ENCODE peak calls at places on chromosome 21, in five cellular contexts. G is SK-N-SH, N is HFF-Myc, H is choroid plexus epithelial cell, L is AG09319. M is an unnamed sample.

GRCh38 chr21:36976882-36977651 is 10.6 kb upstream of the HLCS start:
- DNase-seq in G (peak), N (peak), H (peak), L (peak), M (no peak)

GRCh38 chr21:35719105-35719504 is 341.2 kb downstream of the SETD4 start:
- DNase-seq in G (no peak), N (no peak), H (no peak), L (no peak), M (no peak)

GRCh38 chr21:35072960-35073359 is 23.9 kb upstream of the RUNX1 start:
- DNase-seq in G (no peak), N (no peak), H (peak), L (peak), M (no peak)

GRCh38 chr21:36913247-36914169 is 53.0 kb downstream of the HLCS start:
- DNase-seq in G (no peak), N (no peak), H (no peak), L (no peak), M (no peak)

GRCh38 chr21:29257701-29258100 is 41.0 kb upstream of the BACH1 start:
- DNase-seq in G (no peak), N (no peak), H (no peak), L (no peak), M (no peak)

GRCh38 chr21:36699026-36699545 is at the start of gene SIM2:
- DNase-seq in G (peak), N (no peak), H (no peak), L (no peak), M (no peak)

GRCh38 chr21:37381883-37382585 is 15.5 kb downstream of the DYRK1A start:
- DNase-seq in G (no peak), N (no peak), H (no peak), L (no peak), M (no peak)

GRCh38 chr21:16570856-16571255 is 841.1 kb downstream of the USP25 start:
- DNase-seq in G (no peak), N (no peak), H (peak), L (no peak), M (no peak)

GRCh38 chr21:27555996-27556395 is 589.1 kb upstream of the ADAMTS5 start:
- DNase-seq in G (no peak), N (no peak), H (peak), L (no peak), M (no peak)

GRCh38 chr21:36769051-36769867 is 70.3 kb downstream of the SIM2 start:
- DNase-seq in G (no peak), N (no peak), H (peak), L (no peak), M (no peak)

GRCh38 chr21:33847586-33848251 is 67.9 kb downstream of the ATP5PO start:
- DNase-seq in G (no peak), N (no peak), H (no peak), L (no peak), M (no peak)

GRCh38 chr21:32653326-32653901 is 41.2 kb upstream of the CFAP298 start:
- DNase-seq in G (peak), N (no peak), H (peak), L (no peak), M (no peak)

GRCh38 chr21:14541840-14542495 is 4.1 kb downstream of the SAMSN1 start:
- DNase-seq in G (no peak), N (no peak), H (peak), L (no peak), M (no peak)

GRCh38 chr21:28464095-28464494 is 528.6 kb downstream of the LTN1 start:
- DNase-seq in G (no peak), N (no peak), H (no peak), L (no peak), M (no peak)

GRCh38 chr21:32073190-32073589 is 200.4 kb downstream of the HUNK start:
- DNase-seq in G (no peak), N (no peak), H (no peak), L (no peak), M (no peak)

GRCh38 chr21:37757631-37758376 is 158.5 kb downstream of the KCNJ6 start:
- DNase-seq in G (no peak), N (no peak), H (no peak), L (no peak), M (no peak)

GRCh38 chr21:26513212-26513611 is 59.9 kb downstream of the CYYR1 start:
- DNase-seq in G (no peak), N (no peak), H (peak), L (no peak), M (no peak)

GRCh38 chr21:36291509-36291908 is 28.5 kb upstream of the MORC3 start:
- DNase-seq in G (no peak), N (no peak), H (no peak), L (no peak), M (no peak)

GRCh38 chr21:32770514-32771133 is 931 bp downstream of the PAXBP1 start:
- DNase-seq in G (no peak), N (no peak), H (peak), L (no peak), M (no peak)

GRCh38 chr21:17636711-17637110 is 24.0 kb upstream of the BTG3 start:
- DNase-seq in G (no peak), N (no peak), H (no peak), L (no peak), M (no peak)

GRCh38 chr21:33046455-33046854 is 20.7 kb downstream of the OLIG2 start:
- DNase-seq in G (no peak), N (no peak), H (no peak), L (no peak), M (no peak)

GRCh38 chr21:10627316-10627863 is 106.0 kb downstream of the TPTE start:
- DNase-seq in G (no peak), N (no peak), H (no peak), L (no peak), M (no peak)

GRCh38 chr21:42988234-42988965 is 14.0 kb downstream of the PKNOX1 start:
- DNase-seq in G (no peak), N (peak), H (peak), L (no peak), M (no peak)

DNA sequence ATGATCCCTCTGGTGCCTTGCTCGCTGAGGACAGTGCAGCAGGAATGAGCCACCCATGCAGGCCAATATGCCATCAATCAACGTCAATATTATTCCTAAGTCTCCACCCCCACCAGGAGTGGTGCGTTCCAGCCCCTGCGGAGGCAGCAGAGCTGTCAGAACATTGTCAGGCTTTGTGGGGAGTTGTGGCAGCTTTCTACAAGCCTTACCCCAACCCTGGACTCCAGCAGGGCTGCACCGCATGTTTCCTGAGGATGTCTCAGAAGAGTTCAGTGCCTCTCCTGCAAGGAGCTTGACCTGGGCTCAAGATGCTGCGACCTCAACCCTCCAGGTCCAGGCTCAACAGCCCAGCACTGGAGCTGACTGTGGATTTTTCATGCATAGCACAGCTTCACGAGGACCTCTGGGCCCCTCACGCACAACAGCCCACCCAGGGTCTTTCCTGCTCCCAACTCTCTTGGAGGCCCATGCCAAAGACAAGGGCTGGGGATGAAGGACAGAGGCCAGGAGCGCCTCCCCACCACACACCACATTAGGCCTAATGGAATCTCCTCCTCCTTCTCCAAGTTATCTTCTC is 67.5 kb downstream of the PSMG1 start:
- DNase-seq in G (no peak), N (no peak), H (no peak), L (no peak), M (no peak)
- TF ChIP-seq CTCF in G (no peak), N (no peak), H (peak), L (no peak), M (no peak)

GRCh38 chr21:21688877-21689276 is 690.7 kb downstream of the NCAM2 start:
- DNase-seq in G (peak), N (no peak), H (peak), L (no peak), M (no peak)
- TF ChIP-seq CTCF in G (peak), N (peak), H (peak), L (peak), M (no peak)

GRCh38 chr21:44437696-44438431 is 17.4 kb upstream of the LRRC3 start:
- DNase-seq in G (no peak), N (no peak), H (no peak), L (no peak), M (no peak)

GRCh38 chr21:44438531-44439210 is 16.6 kb upstream of the LRRC3 start:
- DNase-seq in G (peak), N (no peak), H (no peak), L (no peak), M (no peak)

GRCh38 chr21:44440241-44441040 is 14.9 kb upstream of the LRRC3 start:
- DNase-seq in G (no peak), N (no peak), H (no peak), L (no peak), M (no peak)

GRCh38 chr21:44441041-44441400 is 14.3 kb upstream of the LRRC3 start:
- DNase-seq in G (no peak), N (no peak), H (no peak), L (no peak), M (no peak)

DNA sequence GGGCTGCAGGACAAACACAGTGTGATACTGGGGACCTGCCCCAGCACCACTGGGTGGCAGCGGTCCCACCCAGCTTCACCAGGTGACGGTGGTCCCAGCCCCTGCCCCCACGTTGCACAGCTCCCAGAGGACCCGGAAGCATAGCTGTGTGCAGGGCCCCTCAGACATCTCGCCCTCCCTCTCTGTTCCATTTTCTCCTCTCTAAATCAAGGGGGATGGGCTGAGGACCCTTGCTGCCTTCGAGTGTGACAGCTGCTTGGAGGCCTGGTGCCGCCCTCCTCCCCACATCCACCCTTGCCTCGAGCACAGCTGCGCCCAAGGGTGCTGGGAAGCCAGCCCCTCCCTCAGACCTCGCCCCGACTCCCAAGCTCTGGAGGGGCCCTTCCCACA is 16.1 kb upstream of the LRRC3 start:
- DNase-seq in G (no peak), N (no peak), H (no peak), L (no peak), M (no peak)
- TF ChIP-seq CTCF in G (no peak), N (no peak), H (no peak), L (no peak), M (no peak)

GRCh38 chr21:41585199-41585994 is 77.4 kb upstream of the TMPRSS2 start:
- DNase-seq in G (no peak), N (no peak), H (no peak), L (no peak), M (no peak)

GRCh38 chr21:41584603-41585176 is 76.7 kb upstream of the TMPRSS2 start:
- DNase-seq in G (no peak), N (no peak), H (no peak), L (no peak), M (no peak)

GRCh38 chr21:41589620-41590175 is 81.7 kb upstream of the TMPRSS2 start:
- DNase-seq in G (no peak), N (no peak), H (no peak), L (no peak), M (no peak)

GRCh38 chr21:41593051-41593783 is 85.3 kb upstream of the TMPRSS2 start:
- DNase-seq in G (no peak), N (no peak), H (no peak), L (no peak), M (no peak)

DNA sequence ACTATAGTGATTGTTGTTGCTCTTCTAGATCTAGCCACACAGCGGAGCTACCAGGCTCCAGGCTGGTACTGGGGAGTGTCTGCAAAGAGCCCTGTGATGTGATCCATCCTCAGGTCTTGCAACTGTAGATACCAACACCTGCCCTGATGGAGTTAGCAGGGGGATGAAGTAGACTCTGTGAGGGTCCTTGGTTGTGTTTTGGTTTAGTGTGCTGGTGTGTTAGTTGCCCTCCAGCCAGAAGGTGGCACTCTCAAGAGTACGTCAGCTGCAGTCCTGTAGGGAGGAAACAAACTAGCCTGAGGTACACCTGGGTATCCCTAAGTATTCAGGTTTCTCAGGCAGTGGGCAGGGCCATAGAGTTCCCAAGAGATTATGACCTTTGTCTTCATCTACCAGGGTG is 81.2 kb upstream of the TMPRSS2 start:
- DNase-seq in G (no peak), N (no peak), H (no peak), L (no peak), M (no peak)
- TF ChIP-seq CTCF in G (no peak), N (no peak), H (peak), L (peak), M (no peak)

GRCh38 chr21:20537162-20537561 is 461.0 kb upstream of the NCAM2 start:
- DNase-seq in G (no peak), N (no peak), H (no peak), L (no peak), M (no peak)
- TF ChIP-seq CTCF in G (no peak), N (no peak), H (no peak), L (no peak), M (no peak)

GRCh38 chr21:41411449-41412089 is 14.5 kb upstream of the MX1 start:
- DNase-seq in G (no peak), N (no peak), H (no peak), L (no peak), M (no peak)
- TF ChIP-seq CTCF in G (no peak), N (no peak), H (no peak), L (peak), M (no peak)

DNA sequence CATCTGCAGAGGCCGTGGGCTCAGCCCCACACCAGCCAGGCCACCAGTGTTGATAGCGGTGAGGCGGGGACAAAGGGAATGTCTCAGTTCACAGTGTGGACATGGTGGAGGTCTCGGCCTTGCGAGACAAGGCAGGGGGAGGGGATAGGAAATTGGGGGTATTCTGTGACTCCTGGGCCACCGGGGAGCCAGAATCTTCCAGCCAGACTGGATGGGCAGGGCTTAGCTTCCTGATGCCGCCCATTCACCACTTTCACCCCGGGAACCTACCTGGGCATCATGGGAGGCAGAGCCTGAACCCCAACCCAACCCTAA is 5.1 kb downstream of the LRRC3 start:
- DNase-seq in G (no peak), N (no peak), H (no peak), L (no peak), M (no peak)
- TF ChIP-seq CTCF in G (no peak), N (no peak), H (no peak), L (no peak), M (no peak)

GRCh38 chr21:30448514-30448913 is 8.4 kb downstream of the KRTAP15-1 start:
- DNase-seq in G (no peak), N (no peak), H (no peak), L (no peak), M (no peak)
- TF ChIP-seq CTCF in G (no peak), N (no peak), H (no peak), L (no peak), M (no peak)

GRCh38 chr21:45236481-45236880 is 51.2 kb downstream of the POFUT2 start:
- DNase-seq in G (no peak), N (no peak), H (no peak), L (no peak), M (no peak)
- TF ChIP-seq CTCF in G (no peak), N (no peak), H (no peak), L (no peak), M (no peak)

GRCh38 chr21:19864456-19864855 is 1133.8 kb upstream of the NCAM2 start:
- DNase-seq in G (no peak), N (no peak), H (no peak), L (no peak), M (no peak)
- TF ChIP-seq CTCF in G (no peak), N (no peak), H (no peak), L (no peak), M (no peak)

M was measured in omental fat pad.